ENCODE peak calls at places on chromosome 5, in four cellular contexts. One of them, this sample, is unnamed.

GRCh38 chr5:181163487-181164075 is 16.2 kb downstream of the OR2V2 start:
- DNase-seq in IMR-90: no peak
- DNase-seq in trophoblast cell: no peak
- DNase-seq in H9: peak
- DNase-seq in this sample: no peak

GRCh38 chr5:111587728-111588127 is 75.4 kb upstream of the STARD4 start:
- DNase-seq in trophoblast cell: no peak
- DNase-seq in H9: no peak
- DNase-seq in IMR-90: no peak
- DNase-seq in this sample: no peak

GRCh38 chr5:40826778-40827478 is 8.1 kb downstream of the RPL37 start:
- DNase-seq in trophoblast cell: no peak
- DNase-seq in IMR-90: no peak
- DNase-seq in H9: no peak
- DNase-seq in this sample: no peak

GRCh38 chr5:153953411-153953810 is 85.3 kb downstream of the FAM114A2 start:
- DNase-seq in trophoblast cell: no peak
- DNase-seq in H9: no peak
- DNase-seq in IMR-90: no peak
- DNase-seq in this sample: no peak

GRCh38 chr5:82349651-82350050 is 71.5 kb upstream of the RPS23 start:
- DNase-seq in IMR-90: no peak
- DNase-seq in trophoblast cell: no peak
- DNase-seq in H9: peak
- DNase-seq in this sample: peak

GRCh38 chr5:92504346-92504745 is 1076.7 kb downstream of the NR2F1-AS1 start:
- DNase-seq in trophoblast cell: no peak
- DNase-seq in IMR-90: peak
- DNase-seq in H9: no peak
- DNase-seq in this sample: no peak

GRCh38 chr5:142492781-142493281 is 168.0 kb upstream of the SPRY4 start:
- DNase-seq in H9: no peak
- DNase-seq in IMR-90: peak
- DNase-seq in trophoblast cell: no peak
- DNase-seq in this sample: no peak

GRCh38 chr5:132838516-132839282 is 8.3 kb upstream of the SHROOM1 start:
- DNase-seq in trophoblast cell: no peak
- DNase-seq in H9: no peak
- DNase-seq in IMR-90: no peak
- DNase-seq in this sample: no peak

GRCh38 chr5:15124461-15124860 is 252.9 kb upstream of the ANKH start:
- DNase-seq in trophoblast cell: no peak
- DNase-seq in H9: no peak
- DNase-seq in IMR-90: no peak
- DNase-seq in this sample: no peak

GRCh38 chr5:16819522-16820167 is 116.4 kb downstream of the MYO10 start:
- DNase-seq in trophoblast cell: peak
- DNase-seq in IMR-90: peak
- DNase-seq in H9: no peak
- DNase-seq in this sample: no peak

GRCh38 chr5:137320056-137321045 is 178.8 kb downstream of the SPOCK1 start:
- DNase-seq in trophoblast cell: peak
- DNase-seq in IMR-90: peak
- DNase-seq in H9: peak
- DNase-seq in this sample: peak

GRCh38 chr5:68220260-68220659 is 4.7 kb downstream of the PIK3R1 start:
- DNase-seq in H9: no peak
- DNase-seq in IMR-90: no peak
- DNase-seq in trophoblast cell: peak
- DNase-seq in this sample: no peak

GRCh38 chr5:145855842-145856267 is 17.0 kb downstream of the GRXCR2 start:
- DNase-seq in IMR-90: no peak
- DNase-seq in H9: no peak
- DNase-seq in trophoblast cell: no peak
- DNase-seq in this sample: no peak

GRCh38 chr5:142015781-142016533 is 3.1 kb upstream of the GNPDA1 start:
- DNase-seq in IMR-90: peak
- DNase-seq in trophoblast cell: no peak
- DNase-seq in H9: no peak
- DNase-seq in this sample: no peak

GRCh38 chr5:72106922-72107873 is at the start of gene MAP1B:
- DNase-seq in IMR-90: peak
- DNase-seq in H9: peak
- DNase-seq in trophoblast cell: no peak
- DNase-seq in this sample: peak

GRCh38 chr5:4158750-4159447 is 563.3 kb downstream of the IRX1 start:
- DNase-seq in trophoblast cell: no peak
- DNase-seq in IMR-90: no peak
- DNase-seq in H9: no peak
- DNase-seq in this sample: no peak

GRCh38 chr5:132877938-132878337 is 4.5 kb downstream of the LEAP2 start:
- DNase-seq in trophoblast cell: no peak
- DNase-seq in H9: no peak
- DNase-seq in IMR-90: peak
- DNase-seq in this sample: no peak

GRCh38 chr5:132221781-132222648 is 5.6 kb downstream of the P4HA2 start:
- DNase-seq in IMR-90: peak
- DNase-seq in H9: no peak
- DNase-seq in trophoblast cell: no peak
- DNase-seq in this sample: no peak

GRCh38 chr5:103293719-103294118 is 35.2 kb downstream of the MACIR start:
- DNase-seq in IMR-90: no peak
- DNase-seq in trophoblast cell: no peak
- DNase-seq in H9: no peak
- DNase-seq in this sample: no peak

GRCh38 chr5:190366-191035 is 794 bp upstream of the LRRC14B start:
- DNase-seq in IMR-90: no peak
- DNase-seq in trophoblast cell: no peak
- DNase-seq in H9: no peak
- DNase-seq in this sample: no peak

GRCh38 chr5:5386329-5386728 is 36.1 kb upstream of the ICE1 start:
- DNase-seq in IMR-90: no peak
- DNase-seq in trophoblast cell: no peak
- DNase-seq in H9: no peak
- DNase-seq in this sample: no peak

GRCh38 chr5:1515311-1515920 is 8.3 kb downstream of the LPCAT1 start:
- DNase-seq in H9: peak
- DNase-seq in IMR-90: no peak
- DNase-seq in trophoblast cell: no peak
- DNase-seq in this sample: no peak

GRCh38 chr5:123776761-123777160 is 264.8 kb downstream of the CSNK1G3 start:
- DNase-seq in trophoblast cell: peak
- DNase-seq in H9: no peak
- DNase-seq in IMR-90: peak
- DNase-seq in this sample: no peak

GRCh38 chr5:115661156-115661555 is 35.3 kb upstream of the TMED7 start:
- DNase-seq in IMR-90: no peak
- DNase-seq in H9: no peak
- DNase-seq in trophoblast cell: no peak
- DNase-seq in this sample: no peak

GRCh38 chr5:96149546-96149945 is 187.9 kb upstream of the ELL2 start:
- DNase-seq in IMR-90: peak
- DNase-seq in H9: no peak
- DNase-seq in trophoblast cell: no peak
- DNase-seq in this sample: no peak

GRCh38 chr5:81850494-81850893 is 99.6 kb upstream of the SSBP2 start:
- DNase-seq in trophoblast cell: peak
- DNase-seq in H9: no peak
- DNase-seq in IMR-90: peak
- DNase-seq in this sample: no peak

GRCh38 chr5:40477856-40478546 is 201.7 kb upstream of the PTGER4 start:
- DNase-seq in trophoblast cell: no peak
- DNase-seq in IMR-90: peak
- DNase-seq in H9: no peak
- DNase-seq in this sample: no peak

GRCh38 chr5:54753034-54753433 is 232.4 kb downstream of the ESM1 start:
- DNase-seq in trophoblast cell: no peak
- DNase-seq in H9: no peak
- DNase-seq in IMR-90: peak
- DNase-seq in this sample: no peak

GRCh38 chr5:175448276-175448675 is 4.3 kb upstream of the DRD1 start:
- DNase-seq in IMR-90: no peak
- DNase-seq in trophoblast cell: no peak
- DNase-seq in H9: no peak
- DNase-seq in this sample: no peak

GRCh38 chr5:124310453-124310852 is 436.0 kb downstream of the ZNF608 start:
- DNase-seq in IMR-90: no peak
- DNase-seq in H9: no peak
- DNase-seq in trophoblast cell: no peak
- DNase-seq in this sample: no peak

GRCh38 chr5:100647461-100648230 is 112.5 kb downstream of the FAM174A start:
- DNase-seq in IMR-90: no peak
- DNase-seq in H9: no peak
- DNase-seq in trophoblast cell: no peak
- DNase-seq in this sample: no peak

GRCh38 chr5:54294097-54294667 is 16.2 kb downstream of the ARL15 start:
- DNase-seq in trophoblast cell: no peak
- DNase-seq in IMR-90: no peak
- DNase-seq in H9: no peak
- DNase-seq in this sample: no peak

GRCh38 chr5:93676707-93677106 is 64.7 kb downstream of the POU5F2 start:
- DNase-seq in H9: no peak
- DNase-seq in IMR-90: no peak
- DNase-seq in trophoblast cell: no peak
- DNase-seq in this sample: no peak

DNA sequence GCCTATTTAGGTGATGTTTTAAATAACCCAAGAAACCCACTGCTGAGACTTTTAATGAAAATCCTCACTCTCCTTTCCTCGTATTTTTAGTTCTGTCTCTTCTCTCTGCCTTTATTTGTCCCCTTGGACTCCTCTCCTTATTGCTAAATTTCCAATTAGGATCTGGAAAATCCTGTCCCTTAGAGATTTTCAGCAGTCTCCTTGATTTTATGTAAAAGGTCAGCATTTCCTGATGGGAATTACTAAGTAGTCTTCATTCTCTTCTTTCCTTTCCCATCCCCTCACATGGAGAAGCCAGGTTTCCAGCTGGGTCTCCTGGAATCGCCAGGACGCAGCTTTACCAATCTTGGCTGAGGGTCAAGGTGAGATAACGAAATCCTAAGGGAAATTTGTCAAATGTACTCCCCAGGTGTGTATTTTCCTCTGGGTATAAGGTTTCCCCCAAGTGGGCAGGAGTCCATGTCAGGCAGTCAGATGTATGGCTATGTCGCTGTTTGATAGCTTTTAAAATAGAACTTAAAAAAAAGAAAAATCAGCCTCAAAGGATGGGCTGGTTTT is 11.7 kb downstream of the STC2 start:
- DNase-seq in H9: no peak
- DNase-seq in IMR-90: no peak
- DNase-seq in trophoblast cell: no peak
- DNase-seq in this sample: no peak
- H3K4me2 ChIP-seq in H9: no peak
- H3K4me2 ChIP-seq in IMR-90: peak
- H3K4me2 ChIP-seq in trophoblast cell: no peak
- H3K4me2 ChIP-seq in this sample: no peak

GRCh38 chr5:168669668-168670378 is 90.7 kb upstream of the PANK3 start:
- DNase-seq in IMR-90: no peak
- DNase-seq in H9: no peak
- DNase-seq in trophoblast cell: no peak
- DNase-seq in this sample: no peak

GRCh38 chr5:168670881-168671575 is 91.9 kb upstream of the PANK3 start:
- DNase-seq in H9: peak
- DNase-seq in IMR-90: no peak
- DNase-seq in trophoblast cell: no peak
- DNase-seq in this sample: no peak

GRCh38 chr5:168672888-168673287 is 93.7 kb upstream of the PANK3 start:
- DNase-seq in trophoblast cell: no peak
- DNase-seq in H9: no peak
- DNase-seq in IMR-90: no peak
- DNase-seq in this sample: no peak

GRCh38 chr5:168669156-168669555 is 90.0 kb upstream of the PANK3 start:
- DNase-seq in trophoblast cell: no peak
- DNase-seq in H9: no peak
- DNase-seq in IMR-90: no peak
- DNase-seq in this sample: no peak

DNA sequence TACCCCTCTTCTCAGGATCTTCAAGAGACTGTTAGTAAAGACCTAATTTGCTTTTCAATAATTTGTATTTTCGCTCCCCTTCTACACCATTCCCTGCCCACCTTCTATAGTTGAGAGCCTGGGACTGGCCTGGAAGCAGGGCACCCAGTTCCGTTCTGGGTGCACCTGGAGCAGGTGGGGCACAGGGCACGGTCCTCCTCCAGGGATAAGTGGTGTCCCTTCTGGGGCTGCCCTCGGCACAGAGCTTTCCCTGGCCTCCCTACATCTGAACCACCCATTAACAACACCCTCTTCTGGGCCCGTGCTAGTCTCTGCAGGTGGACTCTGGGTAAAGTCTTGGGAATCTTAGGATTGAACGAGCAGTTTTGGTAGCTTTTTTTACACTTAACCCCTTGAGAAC is 92.8 kb upstream of the PANK3 start:
- DNase-seq in IMR-90: no peak
- DNase-seq in trophoblast cell: no peak
- DNase-seq in H9: no peak
- DNase-seq in this sample: no peak
- H4K8ac ChIP-seq in IMR-90: no peak
- H4K8ac ChIP-seq in trophoblast cell: no peak
- H4K8ac ChIP-seq in H9: no peak
- H4K8ac ChIP-seq in this sample: no peak

DNA sequence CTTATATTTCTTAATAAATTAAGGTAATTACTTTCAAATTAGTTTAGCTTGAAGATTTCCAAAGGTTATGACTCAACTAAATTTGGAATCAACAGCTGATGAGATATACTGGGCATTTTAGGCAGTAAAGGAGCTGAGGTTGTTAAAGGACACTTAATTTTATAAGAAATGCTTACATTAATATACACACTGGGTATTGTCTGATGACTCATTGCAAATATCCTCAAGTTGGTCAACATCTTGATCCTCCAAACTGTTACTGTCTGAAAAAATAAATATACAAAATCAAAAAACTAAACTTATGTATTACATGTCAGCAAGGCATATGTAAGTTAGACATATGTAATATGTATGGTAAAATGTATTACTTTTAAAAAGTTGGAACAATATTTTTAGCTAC is 3.4 kb downstream of the GFM2 start:
- DNase-seq in IMR-90: peak
- DNase-seq in H9: no peak
- DNase-seq in trophoblast cell: no peak
- DNase-seq in this sample: no peak
- H3K4me2 ChIP-seq in IMR-90: no peak
- H3K4me2 ChIP-seq in H9: no peak
- H3K4me2 ChIP-seq in trophoblast cell: no peak
- H3K4me2 ChIP-seq in this sample: no peak

DNA sequence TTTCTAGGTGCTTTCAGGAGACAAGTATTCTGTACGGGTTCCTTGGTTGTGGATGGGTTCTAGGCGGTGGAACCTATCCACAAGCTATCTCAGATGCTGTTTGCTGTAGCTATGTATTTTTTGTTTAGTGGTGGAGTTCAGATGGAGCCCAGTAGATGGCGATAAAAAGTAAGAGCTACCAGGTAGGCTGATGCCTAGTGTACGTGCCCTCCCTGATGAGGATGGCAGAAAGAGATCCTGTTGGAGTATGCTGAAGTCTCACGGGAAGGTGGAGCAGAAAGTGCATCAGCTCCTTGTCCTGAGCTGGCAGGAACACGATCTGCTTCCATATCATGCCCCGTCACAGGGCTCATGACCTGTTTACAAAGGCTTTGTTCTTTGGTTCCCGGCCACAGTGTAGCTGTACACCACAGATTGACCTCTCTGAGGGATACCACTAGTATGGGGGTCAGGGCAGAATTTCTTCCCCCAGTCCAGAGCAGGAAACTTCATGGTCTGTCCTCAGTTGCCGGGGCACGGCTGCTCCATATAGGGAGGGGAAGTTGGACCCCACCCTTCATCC is 12.6 kb upstream of the UGT3A2 start:
- DNase-seq in H9: peak
- DNase-seq in IMR-90: peak
- DNase-seq in trophoblast cell: peak
- DNase-seq in this sample: peak
- H4K8ac ChIP-seq in H9: no peak
- H4K8ac ChIP-seq in IMR-90: no peak
- H4K8ac ChIP-seq in trophoblast cell: no peak
- H4K8ac ChIP-seq in this sample: no peak

This sample was measured in neuronal stem cell.